ENCODE peak calls at places on chromosomes 16 and 17, in four cellular contexts. One of them, this sample, is unnamed.
A peak's percentile ranks its signal among the peaks of the same experiment; 100 is the strongest.

GRCh38 chr16:50282010-50282538 is 15.7 kb downstream of the ADCY7 start:
- DNase-seq in A549: no peak
- DNase-seq in epithelial cell of esophagus: no peak
- DNase-seq in thoracic aorta: no peak
- DNase-seq in this sample: no peak

GRCh38 chr17:66950886-66951604 is 13.5 kb upstream of the CACNG4 start:
- DNase-seq in A549: no peak
- DNase-seq in epithelial cell of esophagus: peak; percentile 44
- DNase-seq in thoracic aorta: no peak
- DNase-seq in this sample: no peak

GRCh38 chr16:4098496-4098895 is 17.7 kb downstream of the ADCY9 start:
- DNase-seq in A549: peak; percentile 67
- DNase-seq in epithelial cell of esophagus: no peak
- DNase-seq in thoracic aorta: no peak
- DNase-seq in this sample: no peak

GRCh38 chr17:81166033-81166472 is at the start of gene AATK:
- DNase-seq in A549: no peak
- DNase-seq in epithelial cell of esophagus: no peak
- DNase-seq in thoracic aorta: no peak
- DNase-seq in this sample: no peak

GRCh38 chr17:46811978-46812583 is 6.4 kb downstream of the WNT3 start:
- DNase-seq in A549: no peak
- DNase-seq in epithelial cell of esophagus: peak; percentile 50
- DNase-seq in thoracic aorta: no peak
- DNase-seq in this sample: peak; percentile 37

GRCh38 chr17:19388791-19389190 is 1.8 kb upstream of the MFAP4 start:
- DNase-seq in A549: no peak
- DNase-seq in epithelial cell of esophagus: no peak
- DNase-seq in thoracic aorta: no peak
- DNase-seq in this sample: no peak

GRCh38 chr17:21287703-21288449 is 3.4 kb downstream of the MAP2K3 start:
- DNase-seq in A549: peak; percentile 98
- DNase-seq in epithelial cell of esophagus: peak; percentile 96
- DNase-seq in thoracic aorta: peak; percentile 94
- DNase-seq in this sample: peak; percentile 86

GRCh38 chr17:64449545-64449944 is 630 bp downstream of the MILR1 start:
- DNase-seq in A549: no peak
- DNase-seq in epithelial cell of esophagus: no peak
- DNase-seq in thoracic aorta: no peak
- DNase-seq in this sample: no peak

GRCh38 chr17:15261063-15261817 is 3.9 kb downstream of the PMP22 start:
- DNase-seq in A549: peak; percentile 68
- DNase-seq in epithelial cell of esophagus: no peak
- DNase-seq in thoracic aorta: no peak
- DNase-seq in this sample: no peak

GRCh38 chr17:1186214-1186820 is 6.5 kb upstream of the ABR start:
- DNase-seq in A549: no peak
- DNase-seq in epithelial cell of esophagus: peak; percentile 86
- DNase-seq in thoracic aorta: no peak
- DNase-seq in this sample: no peak

GRCh38 chr16:65122974-65123845 is 1.3 kb upstream of the CDH11 start:
- DNase-seq in A549: no peak
- DNase-seq in epithelial cell of esophagus: peak; percentile 44
- DNase-seq in thoracic aorta: no peak
- DNase-seq in this sample: no peak

GRCh38 chr16:9065077-9065476 is 26.4 kb upstream of the HAPSTR1 start:
- DNase-seq in A549: no peak
- DNase-seq in epithelial cell of esophagus: no peak
- DNase-seq in thoracic aorta: no peak
- DNase-seq in this sample: no peak

GRCh38 chr16:11094075-11094593 is 149.8 kb downstream of the CLEC16A start:
- DNase-seq in A549: no peak
- DNase-seq in epithelial cell of esophagus: peak; percentile 79
- DNase-seq in thoracic aorta: no peak
- DNase-seq in this sample: no peak

GRCh38 chr16:3842994-3843393 is 37.5 kb downstream of the CREBBP start:
- DNase-seq in A549: no peak
- DNase-seq in epithelial cell of esophagus: peak; percentile 49
- DNase-seq in thoracic aorta: no peak
- DNase-seq in this sample: no peak

GRCh38 chr16:81431554-81432353 is 12.9 kb upstream of the CMIP start:
- DNase-seq in A549: peak; percentile 90
- DNase-seq in epithelial cell of esophagus: no peak
- DNase-seq in thoracic aorta: no peak
- DNase-seq in this sample: peak; percentile 20

GRCh38 chr17:81543756-81544155 is 8.4 kb downstream of the FAAP100 start:
- DNase-seq in A549: no peak
- DNase-seq in epithelial cell of esophagus: no peak
- DNase-seq in thoracic aorta: no peak
- DNase-seq in this sample: no peak

GRCh38 chr17:30086896-30087295 is 29.7 kb upstream of the NSRP1 start:
- DNase-seq in A549: no peak
- DNase-seq in epithelial cell of esophagus: no peak
- DNase-seq in thoracic aorta: no peak
- DNase-seq in this sample: no peak

GRCh38 chr17:32452281-32452680 is 8.0 kb downstream of the PSMD11 start:
- DNase-seq in A549: no peak
- DNase-seq in epithelial cell of esophagus: no peak
- DNase-seq in thoracic aorta: no peak
- DNase-seq in this sample: no peak

GRCh38 chr16:3475604-3476375 is 19.5 kb downstream of the C16orf90 start:
- DNase-seq in A549: no peak
- DNase-seq in epithelial cell of esophagus: no peak
- DNase-seq in thoracic aorta: no peak
- DNase-seq in this sample: no peak

GRCh38 chr17:40363480-40363838 is 1.1 kb downstream of the GJD3 start:
- DNase-seq in A549: peak; percentile 63
- DNase-seq in epithelial cell of esophagus: no peak
- DNase-seq in thoracic aorta: no peak
- DNase-seq in this sample: no peak

GRCh38 chr17:19317359-19318095 is 45.0 kb downstream of the B9D1 start:
- DNase-seq in A549: peak; percentile 60
- DNase-seq in epithelial cell of esophagus: no peak
- DNase-seq in thoracic aorta: no peak
- DNase-seq in this sample: no peak

GRCh38 chr17:30556374-30557332 is 79.4 kb downstream of the GOSR1 start:
- DNase-seq in A549: no peak
- DNase-seq in epithelial cell of esophagus: no peak
- DNase-seq in thoracic aorta: no peak
- DNase-seq in this sample: no peak

GRCh38 chr16:84995666-84996065 is 15.7 kb downstream of the ZDHHC7 start:
- DNase-seq in A549: no peak
- DNase-seq in epithelial cell of esophagus: peak; percentile 38
- DNase-seq in thoracic aorta: no peak
- DNase-seq in this sample: no peak

GRCh38 chr17:62725791-62726249 is 82.3 kb downstream of the MARCHF10 start:
- DNase-seq in A549: no peak
- DNase-seq in epithelial cell of esophagus: peak; percentile 32
- DNase-seq in thoracic aorta: no peak
- DNase-seq in this sample: no peak

GRCh38 chr16:88979616-88980015 is 2.6 kb upstream of the CBFA2T3 start:
- DNase-seq in A549: no peak
- DNase-seq in epithelial cell of esophagus: no peak
- DNase-seq in thoracic aorta: no peak
- DNase-seq in this sample: no peak

GRCh38 chr16:88977845-88978607 is 1.0 kb upstream of the CBFA2T3 start:
- DNase-seq in A549: no peak
- DNase-seq in epithelial cell of esophagus: no peak
- DNase-seq in thoracic aorta: no peak
- DNase-seq in this sample: no peak

GRCh38 chr16:88977028-88977844 is at the start of gene CBFA2T3:
- DNase-seq in A549: no peak
- DNase-seq in epithelial cell of esophagus: no peak
- DNase-seq in thoracic aorta: no peak
- DNase-seq in this sample: no peak

GRCh38 chr16:88976359-88977027 is 514 bp downstream of the CBFA2T3 start:
- DNase-seq in A549: no peak
- DNase-seq in epithelial cell of esophagus: no peak
- DNase-seq in thoracic aorta: no peak
- DNase-seq in this sample: no peak

DNA sequence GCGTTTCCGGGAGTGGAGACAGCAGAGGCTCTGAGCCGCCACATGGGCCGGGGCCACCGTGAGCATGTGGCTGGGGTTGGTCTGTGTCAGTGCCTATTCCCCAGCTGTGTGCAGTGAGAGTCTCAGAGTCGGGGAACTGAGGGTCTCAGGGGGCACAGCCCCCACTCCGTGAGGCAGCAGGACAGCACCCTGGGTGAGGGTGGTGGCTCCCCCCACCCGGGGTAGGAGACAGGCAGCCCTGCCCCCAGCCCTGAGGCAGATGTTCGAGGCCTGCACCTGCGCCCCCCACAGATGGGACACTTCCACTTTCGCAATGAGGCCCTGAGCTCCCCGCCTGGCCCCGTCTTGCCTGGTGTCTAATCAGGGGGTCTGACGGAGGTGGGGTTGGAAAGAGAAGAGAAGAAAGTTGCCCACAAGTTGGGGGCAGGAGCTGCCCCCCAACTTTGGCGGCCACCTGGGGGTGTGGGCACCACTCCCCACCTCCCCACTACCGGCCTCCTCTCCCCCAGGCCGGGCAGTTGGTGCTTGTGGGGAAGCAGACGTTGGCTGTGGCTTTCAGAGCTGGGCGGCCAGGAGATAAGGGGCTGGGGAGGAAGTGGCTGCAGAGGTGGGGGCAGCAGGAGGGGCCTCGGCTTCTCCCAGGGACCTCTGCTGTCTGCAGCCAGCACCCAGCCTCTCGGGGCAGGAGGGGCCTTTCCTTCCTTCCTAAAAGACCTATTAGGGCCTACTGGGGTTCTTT is 1.8 kb upstream of the CBFA2T3 start:
- DNase-seq in A549: no peak
- DNase-seq in epithelial cell of esophagus: no peak
- DNase-seq in thoracic aorta: no peak
- DNase-seq in this sample: no peak
- H3K4me3 ChIP-seq in A549: no peak overlapping the region
- H3K4me3 ChIP-seq in epithelial cell of esophagus: no peak overlapping the region
- H3K4me3 ChIP-seq in thoracic aorta: no peak overlapping the region
- H3K4me3 ChIP-seq in this sample: no peak overlapping the region

GRCh38 chr16:67858448-67858993 is 11.0 kb upstream of the CENPT start:
- DNase-seq in A549: no peak
- DNase-seq in epithelial cell of esophagus: no peak
- DNase-seq in thoracic aorta: no peak
- DNase-seq in this sample: no peak

GRCh38 chr16:67857547-67858233 is 10.2 kb upstream of the CENPT start:
- DNase-seq in A549: peak; percentile 95
- DNase-seq in epithelial cell of esophagus: peak; percentile 97
- DNase-seq in thoracic aorta: peak; percentile 77
- DNase-seq in this sample: peak; percentile 86

GRCh38 chr16:67855789-67856188 is 8.3 kb upstream of the CENPT start:
- DNase-seq in A549: no peak
- DNase-seq in epithelial cell of esophagus: no peak
- DNase-seq in thoracic aorta: no peak
- DNase-seq in this sample: no peak

GRCh38 chr16:67853670-67854069 is 6.2 kb upstream of the CENPT start:
- DNase-seq in A549: no peak
- DNase-seq in epithelial cell of esophagus: no peak
- DNase-seq in thoracic aorta: no peak
- DNase-seq in this sample: no peak

GRCh38 chr16:67856927-67857546 is 9.5 kb upstream of the CENPT start:
- DNase-seq in A549: no peak
- DNase-seq in epithelial cell of esophagus: no peak
- DNase-seq in thoracic aorta: no peak
- DNase-seq in this sample: no peak
- H3K4me3 ChIP-seq in A549: no peak overlapping the region
- H3K4me3 ChIP-seq in epithelial cell of esophagus: no peak overlapping the region
- H3K4me3 ChIP-seq in thoracic aorta: no peak overlapping the region
- H3K4me3 ChIP-seq in this sample: no peak overlapping the region

DNA sequence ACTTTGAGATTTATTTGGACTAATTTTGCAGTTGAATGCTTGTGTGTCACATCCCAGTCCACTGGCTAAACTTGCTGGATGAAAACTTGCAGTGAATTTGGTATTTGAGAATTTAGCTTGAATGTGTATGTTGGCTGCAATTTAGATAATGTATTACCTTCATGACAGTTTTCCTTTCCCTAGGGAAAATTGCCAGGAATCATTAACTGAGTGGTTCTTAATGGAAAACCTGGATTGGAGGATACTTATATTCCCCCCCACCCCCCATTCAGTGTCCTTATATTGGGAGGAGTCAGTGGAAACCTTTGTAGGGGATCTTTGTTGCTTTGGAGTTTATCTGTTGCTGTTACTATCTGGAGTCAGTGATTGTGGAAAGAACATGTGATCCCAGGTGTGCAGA is 67.6 kb downstream of the KPNA2 start:
- DNase-seq in A549: no peak
- DNase-seq in epithelial cell of esophagus: no peak
- DNase-seq in thoracic aorta: no peak
- DNase-seq in this sample: no peak
- H3K4me3 ChIP-seq in A549: peak overlapping the region; percentile 69
- H3K4me3 ChIP-seq in epithelial cell of esophagus: peak overlapping the region; percentile 68
- H3K4me3 ChIP-seq in thoracic aorta: peak overlapping the region; percentile 94
- H3K4me3 ChIP-seq in this sample: no peak overlapping the region

GRCh38 chr16:1918312-1918889 is at the start of gene HS3ST6:
- DNase-seq in A549: no peak
- DNase-seq in epithelial cell of esophagus: no peak
- DNase-seq in thoracic aorta: no peak
- DNase-seq in this sample: no peak
- H3K4me3 ChIP-seq in A549: peak within 1 kb of the TSS; percentile 49
- H3K4me3 ChIP-seq in epithelial cell of esophagus: peak within 1 kb of the TSS; percentile 16
- H3K4me3 ChIP-seq in thoracic aorta: no peak within 1 kb of the TSS
- H3K4me3 ChIP-seq in this sample: no peak within 1 kb of the TSS

GRCh38 chr17:48037924-48038323 is 327 bp upstream of the COPZ2 start:
- DNase-seq in A549: no peak
- DNase-seq in epithelial cell of esophagus: no peak
- DNase-seq in thoracic aorta: no peak
- DNase-seq in this sample: no peak
- H3K4me3 ChIP-seq in A549: peak overlapping the region; percentile 63
- H3K4me3 ChIP-seq in epithelial cell of esophagus: peak overlapping the region; percentile 11
- H3K4me3 ChIP-seq in thoracic aorta: peak overlapping the region; percentile 74
- H3K4me3 ChIP-seq in this sample: peak overlapping the region; percentile 48

GRCh38 chr16:55510185-55510805 is 1.4 kb downstream of the LPCAT2 start:
- DNase-seq in A549: no peak
- DNase-seq in epithelial cell of esophagus: no peak
- DNase-seq in thoracic aorta: no peak
- DNase-seq in this sample: no peak
- H3K4me3 ChIP-seq in A549: no peak overlapping the region
- H3K4me3 ChIP-seq in epithelial cell of esophagus: peak overlapping the region; percentile 64
- H3K4me3 ChIP-seq in thoracic aorta: peak overlapping the region; percentile 95
- H3K4me3 ChIP-seq in this sample: no peak overlapping the region

GRCh38 chr17:7027335-7027734 is 4.5 kb downstream of the BCL6B start:
- DNase-seq in A549: no peak
- DNase-seq in epithelial cell of esophagus: no peak
- DNase-seq in thoracic aorta: no peak
- DNase-seq in this sample: no peak
- H3K4me3 ChIP-seq in A549: no peak overlapping the region
- H3K4me3 ChIP-seq in epithelial cell of esophagus: no peak overlapping the region
- H3K4me3 ChIP-seq in thoracic aorta: no peak overlapping the region
- H3K4me3 ChIP-seq in this sample: no peak overlapping the region

DNA sequence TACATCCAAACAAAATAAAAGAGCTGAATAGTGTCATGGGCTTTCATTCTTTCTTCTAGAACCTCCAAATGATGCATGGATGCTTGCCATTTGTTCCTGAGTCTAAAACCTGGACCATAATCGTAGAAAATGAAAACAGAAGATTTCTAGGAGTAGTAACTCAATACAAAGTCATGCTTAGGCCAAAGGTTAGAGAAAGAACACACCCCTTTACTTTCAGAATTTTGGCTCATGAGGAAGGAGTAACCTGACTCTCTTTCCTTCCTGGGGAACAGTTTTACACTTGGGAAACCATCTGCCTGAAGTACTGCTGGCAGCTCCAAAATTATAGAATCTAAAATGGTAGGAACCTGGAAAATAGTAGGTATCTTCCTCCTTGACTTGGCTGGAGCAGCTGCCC is 137.2 kb downstream of the SNX11 start:
- DNase-seq in A549: peak; percentile 53
- DNase-seq in epithelial cell of esophagus: no peak
- DNase-seq in thoracic aorta: no peak
- DNase-seq in this sample: no peak
- H3K4me3 ChIP-seq in A549: no peak overlapping the region
- H3K4me3 ChIP-seq in epithelial cell of esophagus: no peak overlapping the region
- H3K4me3 ChIP-seq in thoracic aorta: no peak overlapping the region
- H3K4me3 ChIP-seq in this sample: no peak overlapping the region